ENCODE peak calls at places on chromosomes 12 and 14, in four cellular contexts. P is endothelial cell; M is activated T-cell treated with anti-CD3 and anti-CD28 coated beads for 24 hours; Y is stimulated activated CD4-positive, alpha-beta T cell treated with anti-CD3 and anti-CD28 coated beads, Interleukin-1b, Interleukin-23, amount 100 ng/mL, for 24 hours. A is an unnamed sample.

GRCh38 chr14:24224618-24225071 is 7.5 kb downstream of the NEDD8 start:
- DNase-seq in P (no peak), M (no peak), Y (no peak), A (peak; percentile 89)

GRCh38 chr12:48199784-48200198 is 3.3 kb downstream of the OR10AD1 start:
- DNase-seq in P (no peak), M (no peak), Y (no peak), A (no peak)

GRCh38 chr12:46266382-46266791 is 2.5 kb downstream of the SLC38A1 start:
- DNase-seq in P (no peak), M (no peak), Y (no peak), A (peak; percentile 6)

GRCh38 chr14:53979747-53980642 is 23.4 kb upstream of the BMP4 start:
- DNase-seq in P (no peak), M (no peak), Y (no peak), A (peak; percentile 86)

GRCh38 chr14:20624495-20625070 is 16.9 kb downstream of the OR6S1 start:
- DNase-seq in P (peak; percentile 22), M (no peak), Y (no peak), A (peak; percentile 78)

GRCh38 chr14:72444701-72445100 is 449.2 kb downstream of the DPF3 start:
- DNase-seq in P (no peak), M (no peak), Y (no peak), A (no peak)

GRCh38 chr14:84273181-84273580 is 1256.8 kb upstream of the FLRT2 start:
- DNase-seq in P (no peak), M (no peak), Y (no peak), A (no peak)

GRCh38 chr12:8697120-8697475 is 693 bp upstream of the RIMKLB start:
- DNase-seq in P (no peak), M (no peak), Y (peak; percentile 11), A (no peak)

GRCh38 chr14:39322807-39323206 is 89.1 kb downstream of the MIA2 start:
- DNase-seq in P (no peak), M (no peak), Y (no peak), A (no peak)